ENCODE peak calls at places on chromosomes 1 and 21, in four cellular contexts. Y is H9, V is mesendoderm, P is H1. W is an unnamed sample. For H3K4me1, the result is how much of the 10 kb centered on the place peaks cover.

GRCh38 chr1:150621497-150622113 is 7.8 kb downstream of the ENSA start:
- DNase-seq in Y (no peak), V (peak), P (no peak), W (peak)

GRCh38 chr1:113226118-113226517 is 153.1 kb downstream of the LRIG2 start:
- DNase-seq in Y (no peak), V (no peak), P (no peak), W (no peak)

GRCh38 chr1:209869242-209870149 is 41.7 kb downstream of the UTP25 start:
- DNase-seq in Y (no peak), V (no peak), P (no peak), W (no peak)

GRCh38 chr1:33111965-33112364 is 31.0 kb downstream of the AZIN2 start:
- DNase-seq in Y (no peak), V (no peak), P (no peak), W (peak)

GRCh38 chr1:212565571-212566305 is 42.8 kb upstream of the ATF3 start:
- DNase-seq in Y (no peak), V (no peak), P (no peak), W (no peak)

GRCh38 chr21:36104306-36105300 is 30.3 kb upstream of the CBR3 start:
- DNase-seq in Y (peak), V (peak), P (peak), W (peak)

GRCh38 chr1:243667591-243667990 is 182.5 kb downstream of the AKT3 start:
- DNase-seq in Y (peak), V (no peak), P (no peak), W (no peak)

GRCh38 chr1:94701796-94702439 is 118.2 kb upstream of the SLC44A3 start:
- DNase-seq in Y (no peak), V (peak), P (no peak), W (no peak)

GRCh38 chr1:169044971-169045370 is 61.5 kb upstream of the ATP1B1 start:
- DNase-seq in Y (no peak), V (no peak), P (no peak), W (no peak)

GRCh38 chr21:42760361-42760970 is 107.0 kb downstream of the PDE9A start:
- DNase-seq in Y (no peak), V (no peak), P (no peak), W (no peak)

GRCh38 chr1:11339346-11340247 is 66.6 kb downstream of the UBIAD1 start:
- DNase-seq in Y (peak), V (no peak), P (no peak), W (no peak)

GRCh38 chr1:21911205-21912001 is 25.7 kb downstream of the HSPG2 start:
- DNase-seq in Y (no peak), V (no peak), P (no peak), W (no peak)

GRCh38 chr1:175530167-175530566 is 213.2 kb downstream of the TNR start:
- DNase-seq in Y (peak), V (no peak), P (no peak), W (no peak)

GRCh38 chr1:30777060-30777905 is 19.7 kb upstream of the LAPTM5 start:
- DNase-seq in Y (no peak), V (no peak), P (no peak), W (no peak)

GRCh38 chr1:53024117-53024516 is 37.9 kb upstream of the PODN start:
- DNase-seq in Y (no peak), V (no peak), P (no peak), W (no peak)

GRCh38 chr1:219621047-219621786 is 8.3 kb upstream of the ZC3H11B start:
- DNase-seq in Y (no peak), V (no peak), P (no peak), W (no peak)

GRCh38 chr1:53592985-53593757 is 134.0 kb downstream of the DMRTB1 start:
- DNase-seq in Y (no peak), V (no peak), P (no peak), W (no peak)

GRCh38 chr1:43495204-43495603 is 35.5 kb upstream of the PTPRF start:
- DNase-seq in Y (no peak), V (no peak), P (no peak), W (no peak)

GRCh38 chr1:228210076-228210651 is 2.3 kb downstream of the OBSCN start:
- DNase-seq in Y (no peak), V (no peak), P (no peak), W (no peak)

GRCh38 chr1:231116741-231117140 is 45.1 kb upstream of the TRIM67 start:
- DNase-seq in Y (no peak), V (no peak), P (no peak), W (no peak)

GRCh38 chr1:21933397-21934248 is 3.5 kb downstream of the HSPG2 start:
- DNase-seq in Y (peak), V (peak), P (no peak), W (no peak)

GRCh38 chr1:51231121-51231520 is 5.0 kb upstream of the RNF11 start:
- DNase-seq in Y (no peak), V (no peak), P (no peak), W (peak)

GRCh38 chr1:232880354-232880753 is 70.1 kb upstream of the NTPCR start:
- DNase-seq in Y (peak), V (peak), P (peak), W (peak)

GRCh38 chr21:25405991-25406390 is 201.3 kb downstream of the MRPL39 start:
- DNase-seq in Y (no peak), V (no peak), P (no peak), W (no peak)

GRCh38 chr1:217453816-217454215 is 177.1 kb downstream of the GPATCH2 start:
- DNase-seq in Y (no peak), V (peak), P (no peak), W (no peak)

GRCh38 chr1:114715952-114716303 is 643 bp downstream of the NRAS start:
- DNase-seq in Y (no peak), V (no peak), P (no peak), W (no peak)

GRCh38 chr1:234000557-234001081 is 96.1 kb downstream of the SLC35F3 start:
- DNase-seq in Y (no peak), V (peak), P (no peak), W (no peak)

GRCh38 chr21:23162213-23162946 is 2164.2 kb downstream of the NCAM2 start:
- DNase-seq in Y (no peak), V (peak), P (no peak), W (no peak)

GRCh38 chr21:38806153-38806941 is 618 bp downstream of the ETS2 start:
- DNase-seq in Y (no peak), V (no peak), P (no peak), W (no peak)

GRCh38 chr1:92572520-92572919 is 85.8 kb upstream of the GFI1 start:
- DNase-seq in Y (no peak), V (no peak), P (no peak), W (no peak)

GRCh38 chr1:59446257-59446901 is 149.5 kb downstream of the FGGY start:
- DNase-seq in Y (no peak), V (peak), P (no peak), W (peak)

GRCh38 chr21:44865561-44866280 is 7.8 kb downstream of the PTTG1IP start:
- DNase-seq in Y (no peak), V (no peak), P (no peak), W (no peak)

GRCh38 chr21:37074195-37074510 is 1.1 kb downstream of the TTC3 start:
- DNase-seq in Y (no peak), V (no peak), P (no peak), W (no peak)

GRCh38 chr1:38283736-38284470 is 237.3 kb upstream of the POU3F1 start:
- DNase-seq in Y (peak), V (no peak), P (no peak), W (no peak)

GRCh38 chr1:206703647-206704046 is 18.9 kb downstream of the MAPKAPK2 start:
- DNase-seq in Y (no peak), V (no peak), P (no peak), W (peak)

GRCh38 chr1:206705187-206705586 is 20.5 kb downstream of the MAPKAPK2 start:
- DNase-seq in Y (no peak), V (no peak), P (no peak), W (peak)

GRCh38 chr1:206704239-206704638 is 19.5 kb downstream of the MAPKAPK2 start:
- DNase-seq in Y (no peak), V (no peak), P (no peak), W (no peak)

GRCh38 chr1:206700445-206701036 is 15.8 kb downstream of the MAPKAPK2 start:
- DNase-seq in Y (no peak), V (no peak), P (no peak), W (peak)

GRCh38 chr1:206702803-206703202 is 18.1 kb downstream of the MAPKAPK2 start:
- DNase-seq in Y (peak), V (peak), P (no peak), W (no peak)
- H3K4me1 ChIP-seq in Y (under half), V (under half), P (half or more), W (under half)

GRCh38 chr1:29033829-29034466 is 89.8 kb downstream of the TMEM200B start:
- DNase-seq in Y (no peak), V (peak), P (no peak), W (peak)
- H3K56ac ChIP-seq in Y (no peak), V (no peak), P (no peak), W (no peak)

GRCh38 chr1:221712776-221713431 is 29.0 kb downstream of the DUSP10 start:
- DNase-seq in Y (no peak), V (no peak), P (no peak), W (no peak)

GRCh38 chr1:221711642-221712041 is 30.2 kb downstream of the DUSP10 start:
- DNase-seq in Y (no peak), V (no peak), P (no peak), W (no peak)

GRCh38 chr1:221709854-221710253 is 32.0 kb downstream of the DUSP10 start:
- DNase-seq in Y (no peak), V (no peak), P (no peak), W (no peak)

GRCh38 chr1:221712198-221712684 is 29.6 kb downstream of the DUSP10 start:
- DNase-seq in Y (no peak), V (no peak), P (no peak), W (peak)

DNA sequence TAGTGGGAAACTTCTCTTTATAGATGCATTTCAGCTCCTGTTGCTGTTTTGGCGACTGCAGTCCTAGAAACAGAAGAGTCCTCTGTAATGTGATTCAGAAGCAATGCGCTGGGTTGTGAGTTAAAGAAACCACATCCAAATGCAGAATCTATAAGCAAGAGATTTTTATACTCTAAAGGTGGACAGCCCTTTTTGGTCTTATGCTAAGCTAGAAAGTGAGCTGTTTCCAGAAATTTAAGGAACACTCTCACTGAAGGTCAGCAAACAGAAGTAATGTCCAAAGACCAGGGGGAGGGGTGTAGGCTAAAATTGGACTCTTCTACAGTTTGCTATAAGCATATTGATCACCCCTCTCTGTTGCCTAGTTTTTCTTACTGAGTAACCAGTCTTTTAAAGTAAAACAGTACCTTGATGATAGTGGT is 30.7 kb downstream of the DUSP10 start:
- DNase-seq in Y (no peak), V (no peak), P (no peak), W (no peak)
- H3K4me1 ChIP-seq in Y (under half), V (under half), P (under half), W (under half)

GRCh38 chr21:29166853-29167252 is 36.4 kb downstream of the MAP3K7CL start:
- DNase-seq in Y (no peak), V (no peak), P (no peak), W (no peak)
- H3K56ac ChIP-seq in Y (no peak), V (no peak), P (no peak), W (no peak)

GRCh38 chr1:2231667-2232254 is 3.6 kb downstream of the SKI start:
- DNase-seq in Y (peak), V (no peak), P (no peak), W (peak)

GRCh38 chr1:2233468-2233867 is 5.3 kb downstream of the SKI start:
- DNase-seq in Y (peak), V (no peak), P (no peak), W (no peak)

GRCh38 chr1:2233997-2234761 is 6.1 kb downstream of the SKI start:
- DNase-seq in Y (peak), V (no peak), P (no peak), W (peak)

GRCh38 chr1:2232255-2232915 is 4.3 kb downstream of the SKI start:
- DNase-seq in Y (no peak), V (no peak), P (no peak), W (no peak)

GRCh38 chr1:2232916-2233438 is 4.9 kb downstream of the SKI start:
- DNase-seq in Y (peak), V (no peak), P (no peak), W (no peak)
- H3K4me1 ChIP-seq in Y (under half), V (under half), P (under half), W (under half)

GRCh38 chr1:242140871-242141270 is 142.0 kb upstream of the MAP1LC3C start:
- DNase-seq in Y (no peak), V (no peak), P (no peak), W (no peak)

GRCh38 chr1:242147096-242147976 is 148.4 kb upstream of the MAP1LC3C start:
- DNase-seq in Y (no peak), V (peak), P (no peak), W (no peak)

DNA sequence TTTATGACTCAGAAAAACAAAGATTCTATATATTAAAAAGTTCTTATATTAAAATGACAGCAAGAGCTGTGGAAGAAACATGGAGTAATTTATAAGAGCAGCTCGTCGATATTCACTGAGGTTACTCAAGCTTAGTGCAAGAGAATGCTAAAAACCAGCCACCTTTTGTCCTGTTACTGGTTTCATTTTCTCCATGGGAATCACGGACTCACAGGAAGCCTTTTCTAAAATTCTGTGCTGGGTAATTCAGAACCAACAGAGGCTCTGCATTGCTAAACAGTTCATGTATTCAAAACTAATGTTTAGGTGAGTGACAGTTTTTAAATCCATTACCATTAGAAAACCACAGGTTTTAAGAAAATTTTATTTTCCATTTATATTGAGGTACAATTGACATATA is 147.7 kb upstream of the MAP1LC3C start:
- DNase-seq in Y (no peak), V (no peak), P (no peak), W (no peak)
- H3K56ac ChIP-seq in Y (no peak), V (no peak), P (no peak), W (no peak)